ENCODE peak calls at places on chromosomes 3 and 15, in eight cellular contexts. N is stomach, C is ovary, V is transverse colon, L is K562, W is sigmoid colon, S is GM12878, H is suprapubic skin. P is an unnamed sample.

GRCh38 chr3:38257583-38257982 is 8.0 kb upstream of the SLC22A13 start:
- DNase-seq in N (no peak), C (no peak), V (no peak), L (no peak), W (no peak), S (no peak), H (no peak), P (no peak)

GRCh38 chr15:31590609-31591008 is 264.0 kb downstream of the KLF13 start:
- DNase-seq in N (no peak), C (no peak), V (no peak), L (no peak), W (no peak), S (no peak), H (no peak), P (no peak)

GRCh38 chr15:101228313-101228712 is 23.5 kb downstream of the CHSY1 start:
- DNase-seq in N (no peak), C (no peak), V (no peak), L (no peak), W (no peak), S (no peak), H (no peak), P (no peak)

GRCh38 chr3:60001369-60001768 is 951.5 kb upstream of the CFAP20DC start:
- DNase-seq in N (no peak), C (no peak), V (no peak), L (no peak), W (no peak), S (no peak), H (no peak), P (no peak)

GRCh38 chr15:38610748-38611147 is 46.1 kb upstream of the RASGRP1 start:
- DNase-seq in N (no peak), C (no peak), V (no peak), L (no peak), W (no peak), S (no peak), H (no peak), P (no peak)

GRCh38 chr3:64392001-64392400 is 166.7 kb upstream of the PRICKLE2 start:
- DNase-seq in N (no peak), C (no peak), V (no peak), L (no peak), W (no peak), S (no peak), H (no peak), P (no peak)

GRCh38 chr3:166390303-166390702 is 553.1 kb upstream of the BCHE start:
- DNase-seq in N (no peak), C (no peak), V (no peak), L (no peak), W (no peak), S (no peak), H (no peak), P (no peak)

GRCh38 chr3:171088984-171089754 is 62.6 kb upstream of the SLC2A2 start:
- DNase-seq in N (no peak), C (no peak), V (no peak), L (no peak), W (no peak), S (no peak), H (no peak), P (no peak)

GRCh38 chr15:61916104-61916503 is 144.1 kb downstream of the VPS13C start:
- DNase-seq in N (no peak), C (no peak), V (no peak), L (no peak), W (no peak), S (no peak), H (no peak), P (no peak)

GRCh38 chr3:18559323-18559972 is 134.3 kb upstream of the SATB1 start:
- DNase-seq in N (peak), C (no peak), V (peak), L (no peak), W (no peak), S (no peak), H (no peak), P (peak)

GRCh38 chr3:188435266-188435665 is 281.3 kb downstream of the LPP start:
- DNase-seq in N (no peak), C (no peak), V (no peak), L (no peak), W (no peak), S (no peak), H (no peak), P (no peak)

GRCh38 chr3:11549580-11550140 is 94.1 kb downstream of the VGLL4 start:
- DNase-seq in N (no peak), C (no peak), V (no peak), L (no peak), W (peak), S (no peak), H (peak), P (no peak)

GRCh38 chr3:39255503-39256325 is 24.1 kb downstream of the CX3CR1 start:
- DNase-seq in N (no peak), C (no peak), V (peak), L (no peak), W (no peak), S (peak), H (no peak), P (no peak)

GRCh38 chr3:48558446-48559134 is 2.0 kb upstream of the PFKFB4 start:
- DNase-seq in N (no peak), C (no peak), V (peak), L (no peak), W (peak), S (no peak), H (no peak), P (no peak)

GRCh38 chr3:31968391-31968926 is 12.6 kb downstream of the OSBPL10 start:
- DNase-seq in N (no peak), C (no peak), V (no peak), L (no peak), W (no peak), S (no peak), H (no peak), P (peak)

GRCh38 chr15:70316059-70316600 is 218.4 kb upstream of the TLE3 start:
- DNase-seq in N (no peak), C (no peak), V (no peak), L (no peak), W (no peak), S (no peak), H (no peak), P (no peak)

GRCh38 chr3:64940949-64941348 is 253.1 kb upstream of the ADAMTS9 start:
- DNase-seq in N (no peak), C (no peak), V (no peak), L (no peak), W (no peak), S (no peak), H (no peak), P (no peak)

GRCh38 chr15:39153718-39154117 is 427.2 kb upstream of the THBS1 start:
- DNase-seq in N (no peak), C (no peak), V (peak), L (no peak), W (no peak), S (no peak), H (no peak), P (no peak)

GRCh38 chr15:63291507-63291906 is 14.1 kb downstream of the APH1B start:
- DNase-seq in N (no peak), C (no peak), V (no peak), L (no peak), W (no peak), S (no peak), H (no peak), P (peak)

GRCh38 chr3:105899528-105899927 is 30.7 kb upstream of the CBLB start:
- DNase-seq in N (no peak), C (no peak), V (no peak), L (no peak), W (no peak), S (no peak), H (no peak), P (no peak)

GRCh38 chr3:37147676-37148075 is 26.7 kb downstream of the LRRFIP2 start:
- DNase-seq in N (no peak), C (no peak), V (no peak), L (no peak), W (no peak), S (no peak), H (no peak), P (no peak)

GRCh38 chr3:105367406-105368213 is 901 bp downstream of the ALCAM start:
- DNase-seq in N (peak), C (peak), V (peak), L (no peak), W (peak), S (peak), H (peak), P (peak)

GRCh38 chr15:82139823-82140268 is 94.0 kb upstream of the MEX3B start:
- DNase-seq in N (no peak), C (no peak), V (no peak), L (peak), W (no peak), S (no peak), H (no peak), P (peak)

GRCh38 chr15:84034831-84035753 is 200.5 kb upstream of the GOLGA6L4 start:
- DNase-seq in N (no peak), C (no peak), V (no peak), L (peak), W (no peak), S (no peak), H (no peak), P (peak)

GRCh38 chr3:71801986-71802385 is 17.0 kb upstream of the PROK2 start:
- DNase-seq in N (no peak), C (no peak), V (no peak), L (no peak), W (no peak), S (no peak), H (no peak), P (no peak)

GRCh38 chr3:114504941-114505632 is 211.3 kb downstream of the TIGIT start:
- DNase-seq in N (no peak), C (no peak), V (no peak), L (no peak), W (no peak), S (no peak), H (no peak), P (no peak)

GRCh38 chr3:12040902-12041301 is 36.7 kb downstream of the SYN2 start:
- DNase-seq in N (no peak), C (no peak), V (no peak), L (no peak), W (no peak), S (no peak), H (no peak), P (no peak)

GRCh38 chr15:80429964-80430363 is 25.8 kb downstream of the ARNT2 start:
- DNase-seq in N (no peak), C (no peak), V (no peak), L (no peak), W (peak), S (no peak), H (no peak), P (no peak)

GRCh38 chr3:105414841-105415240 is 48.1 kb downstream of the ALCAM start:
- DNase-seq in N (no peak), C (no peak), V (no peak), L (no peak), W (no peak), S (no peak), H (no peak), P (no peak)

GRCh38 chr3:184602406-184603155 is 41.0 kb downstream of the EPHB3 start:
- DNase-seq in N (no peak), C (peak), V (no peak), L (no peak), W (peak), S (no peak), H (no peak), P (peak)
- TF ChIP-seq EP300 in N (no peak), C (no peak), V (no peak), L (no peak), W (no peak), S (no peak), H (no peak), P (no peak)

GRCh38 chr3:50358927-50359759 is at the start of gene TMEM115:
- DNase-seq in N (peak), C (peak), V (peak), L (peak), W (peak), S (peak), H (peak), P (peak)
- TF ChIP-seq POLR2A in N (no peak), C (peak), V (peak), L (peak), W (peak), S (peak), H (peak), P (peak)

GRCh38 chr3:52242039-52242438 is 3.1 kb upstream of the TWF2 start:
- DNase-seq in N (no peak), C (no peak), V (no peak), L (no peak), W (no peak), S (no peak), H (no peak), P (no peak)
- TF ChIP-seq EP300 in N (no peak), C (no peak), V (no peak), L (no peak), W (no peak), S (no peak), H (no peak), P (no peak)

GRCh38 chr3:196284396-196284795 is 3.1 kb downstream of the PCYT1A start:
- DNase-seq in N (no peak), C (no peak), V (no peak), L (no peak), W (no peak), S (no peak), H (no peak), P (no peak)

GRCh38 chr3:196292281-196292923 is 4.9 kb upstream of the PCYT1A start:
- DNase-seq in N (no peak), C (no peak), V (no peak), L (no peak), W (no peak), S (no peak), H (no peak), P (no peak)

GRCh38 chr3:196287066-196287404 is 491 bp downstream of the PCYT1A start:
- DNase-seq in N (no peak), C (peak), V (no peak), L (no peak), W (peak), S (no peak), H (peak), P (peak)

GRCh38 chr3:196288141-196288460 is 575 bp upstream of the PCYT1A start:
- DNase-seq in N (no peak), C (no peak), V (no peak), L (no peak), W (no peak), S (no peak), H (no peak), P (no peak)

DNA sequence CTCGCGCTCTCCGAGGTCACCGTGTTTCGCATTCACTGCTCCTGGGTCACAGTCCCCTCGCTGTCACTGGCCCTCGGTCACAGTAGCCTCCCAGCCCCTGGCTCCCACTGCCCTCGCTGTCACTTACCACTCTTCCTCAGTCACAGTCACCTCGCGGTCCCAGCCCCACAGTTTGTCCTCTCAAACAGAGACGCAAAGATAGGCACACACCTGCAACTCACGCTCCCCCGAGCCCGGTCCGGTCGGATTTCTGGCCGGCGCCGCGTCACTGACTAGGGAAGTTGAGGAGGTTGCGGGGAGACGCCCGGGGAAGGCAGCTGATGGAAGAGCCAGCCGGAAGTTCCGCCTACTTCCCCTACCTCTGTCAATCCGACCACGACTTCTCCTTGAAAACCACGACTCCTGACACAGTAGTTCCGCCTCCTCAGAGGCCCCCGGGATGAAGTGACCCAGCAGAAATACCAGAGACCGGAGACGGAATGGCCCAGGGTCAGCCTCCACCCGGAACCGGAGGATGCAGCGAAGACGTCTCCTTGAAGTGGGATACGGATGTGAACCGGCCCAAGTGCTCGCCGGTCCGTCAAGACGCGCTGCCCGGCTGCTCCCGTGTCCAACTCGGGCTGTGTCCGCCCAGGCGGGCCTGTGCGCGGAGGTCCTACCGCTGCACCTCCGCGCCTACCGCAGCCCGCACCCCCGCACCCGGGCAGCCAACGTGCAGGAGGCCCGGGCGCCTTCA is at the start of gene PCYT1A:
- DNase-seq in N (peak), C (peak), V (peak), L (peak), W (peak), S (peak), H (peak), P (peak)
- TF ChIP-seq POLR2A in N (no peak), C (peak), V (peak), L (peak), W (peak), S (peak), H (peak), P (peak)

P was measured in A549.